ENCODE peak calls at places on chromosome 14, in six cellular contexts. Y is keratinocyte, H is foreskin fibroblast, X is HL-60, T is A673, N is BJ. S is an unnamed sample.

GRCh38 chr14:58871972-58872530 is 234.3 kb downstream of the DACT1 start:
- DNase-seq in T (peak; percentile 76), H (peak; percentile 10), N (no peak), X (no peak), Y (no peak), S (no peak)

GRCh38 chr14:50001146-50001998 is 108.5 kb downstream of the ARF6 start:
- DNase-seq in H (peak; percentile 85), T (no peak), X (peak; percentile 51), Y (no peak), N (peak; percentile 68), S (no peak)

GRCh38 chr14:93911975-93912374 is 15.2 kb upstream of the FAM181A start:
- DNase-seq in Y (no peak), H (no peak), N (no peak), T (no peak), X (no peak), S (no peak)

GRCh38 chr14:95222151-95222631 is 64.9 kb upstream of the DICER1 start:
- DNase-seq in X (no peak), H (peak; percentile 14), T (no peak), Y (no peak), N (no peak), S (no peak)

GRCh38 chr14:100930270-100930669 is 26.7 kb upstream of the RTL1 start:
- DNase-seq in N (no peak), T (no peak), X (no peak), H (no peak), Y (no peak), S (no peak)

GRCh38 chr14:61406670-61407069 is 85.3 kb downstream of the PRKCH start:
- DNase-seq in N (no peak), H (no peak), X (no peak), Y (no peak), T (no peak), S (no peak)

GRCh38 chr14:73441286-73441685 is 17.1 kb downstream of the NUMB start:
- DNase-seq in N (no peak), T (no peak), H (no peak), X (no peak), Y (no peak), S (no peak)

GRCh38 chr14:21525571-21525970 is 575 bp downstream of the SALL2 start:
- DNase-seq in Y (no peak), N (no peak), T (peak; percentile 43), H (no peak), X (no peak), S (no peak)

GRCh38 chr14:100108840-100109593 is 43.8 kb downstream of the EVL start:
- DNase-seq in X (no peak), T (no peak), N (no peak), H (no peak), Y (no peak), S (no peak)

GRCh38 chr14:99467338-99468075 is 13.2 kb downstream of the SETD3 start:
- DNase-seq in T (peak; percentile 3), N (no peak), X (no peak), H (no peak), Y (no peak), S (no peak)

GRCh38 chr14:68392393-68393085 is 400.3 kb downstream of the ZFP36L1 start:
- DNase-seq in X (peak; percentile 7), N (no peak), H (no peak), Y (no peak), T (no peak), S (no peak)

GRCh38 chr14:92950193-92950540 is 27.2 kb downstream of the CHGA start:
- DNase-seq in N (no peak), Y (no peak), X (no peak), T (no peak), H (no peak), S (no peak)

GRCh38 chr14:91228112-91229004 is 16.1 kb downstream of the GPR68 start:
- DNase-seq in T (no peak), H (peak; percentile 27), X (no peak), Y (no peak), N (no peak), S (peak; percentile 25)

GRCh38 chr14:91231446-91231845 is 13.1 kb downstream of the GPR68 start:
- DNase-seq in N (no peak), H (no peak), T (no peak), X (peak; percentile 51), Y (no peak), S (no peak)

GRCh38 chr14:91229005-91229382 is 15.5 kb downstream of the GPR68 start:
- DNase-seq in N (no peak), X (no peak), Y (no peak), T (no peak), H (no peak), S (no peak)

GRCh38 chr14:91230363-91231035 is 14.0 kb downstream of the GPR68 start:
- DNase-seq in X (no peak), Y (no peak), H (no peak), N (no peak), T (peak; percentile 22), S (no peak)

GRCh38 chr14:91229743-91230200 is 14.7 kb downstream of the GPR68 start:
- DNase-seq in N (peak; percentile 42), Y (no peak), T (no peak), H (no peak), X (peak; percentile 84), S (no peak)
- H3K4me3 ChIP-seq in N (no peak overlapping the region), Y (no peak overlapping the region), T (no peak overlapping the region), H (no peak overlapping the region), X (no peak overlapping the region), S (no peak overlapping the region)

GRCh38 chr14:90276627-90277367 is 20.4 kb downstream of the PSMC1 start:
- DNase-seq in Y (no peak), H (no peak), X (peak; percentile 33), N (no peak), T (no peak), S (no peak)
- TF ChIP-seq CTCF in Y (no peak), H (no peak), X (no peak), N (no peak), T (no peak), S (no peak)

GRCh38 chr14:24442240-24443052 is at the start of gene SDR39U1:
- DNase-seq in T (peak; percentile 99), N (peak; percentile 98), H (peak; percentile 98), X (peak; percentile 99), Y (peak; percentile 91), S (peak; percentile 89)
- H3K4me3 ChIP-seq in T (peak within 1 kb of the TSS; percentile 76), N (peak within 1 kb of the TSS; percentile 60), H (peak within 1 kb of the TSS; percentile 77), X (peak within 1 kb of the TSS; percentile 80), Y (peak within 1 kb of the TSS; percentile 98), S (peak within 1 kb of the TSS; percentile 70)

DNA sequence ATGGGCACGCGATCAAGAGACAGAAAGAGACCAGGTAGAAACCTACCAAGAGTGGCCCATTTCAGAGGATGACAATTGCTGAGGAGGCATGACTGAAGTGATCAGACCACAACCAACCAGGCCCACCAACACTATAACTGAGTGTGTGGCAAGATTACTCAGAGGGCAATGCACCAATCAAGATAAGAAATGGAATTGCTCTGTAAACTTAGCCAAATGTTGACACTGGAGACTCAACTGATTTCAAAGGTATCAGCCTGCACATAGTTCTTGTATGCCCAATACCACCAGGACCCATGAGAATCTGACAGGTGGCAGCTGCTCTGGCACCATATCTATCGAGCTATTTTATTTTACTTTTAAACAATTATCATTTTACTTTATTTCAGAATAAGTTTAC is 128.9 kb downstream of the FOXN3 start:
- DNase-seq in N (no peak), T (no peak), H (no peak), X (no peak), Y (no peak), S (no peak)
- TF ChIP-seq CTCF in N (no peak), T (no peak), H (no peak), X (no peak), Y (no peak), S (no peak)

GRCh38 chr14:69610859-69611263 is 535 bp upstream of the SUSD6 start:
- DNase-seq in X (no peak), T (no peak), N (no peak), H (no peak), Y (no peak), S (no peak)

GRCh38 chr14:69612759-69613145 is 1.4 kb downstream of the SUSD6 start:
- DNase-seq in X (no peak), Y (no peak), T (peak; percentile 19), N (no peak), H (no peak), S (no peak)

GRCh38 chr14:69611264-69612013 is at the start of gene SUSD6:
- DNase-seq in Y (no peak), X (peak; percentile 78), T (peak; percentile 94), H (peak; percentile 88), N (no peak), S (no peak)

GRCh38 chr14:69612014-69612758 is 790 bp downstream of the SUSD6 start:
- DNase-seq in Y (no peak), N (no peak), X (peak; percentile 24), T (peak; percentile 55), H (peak; percentile 26), S (no peak)

DNA sequence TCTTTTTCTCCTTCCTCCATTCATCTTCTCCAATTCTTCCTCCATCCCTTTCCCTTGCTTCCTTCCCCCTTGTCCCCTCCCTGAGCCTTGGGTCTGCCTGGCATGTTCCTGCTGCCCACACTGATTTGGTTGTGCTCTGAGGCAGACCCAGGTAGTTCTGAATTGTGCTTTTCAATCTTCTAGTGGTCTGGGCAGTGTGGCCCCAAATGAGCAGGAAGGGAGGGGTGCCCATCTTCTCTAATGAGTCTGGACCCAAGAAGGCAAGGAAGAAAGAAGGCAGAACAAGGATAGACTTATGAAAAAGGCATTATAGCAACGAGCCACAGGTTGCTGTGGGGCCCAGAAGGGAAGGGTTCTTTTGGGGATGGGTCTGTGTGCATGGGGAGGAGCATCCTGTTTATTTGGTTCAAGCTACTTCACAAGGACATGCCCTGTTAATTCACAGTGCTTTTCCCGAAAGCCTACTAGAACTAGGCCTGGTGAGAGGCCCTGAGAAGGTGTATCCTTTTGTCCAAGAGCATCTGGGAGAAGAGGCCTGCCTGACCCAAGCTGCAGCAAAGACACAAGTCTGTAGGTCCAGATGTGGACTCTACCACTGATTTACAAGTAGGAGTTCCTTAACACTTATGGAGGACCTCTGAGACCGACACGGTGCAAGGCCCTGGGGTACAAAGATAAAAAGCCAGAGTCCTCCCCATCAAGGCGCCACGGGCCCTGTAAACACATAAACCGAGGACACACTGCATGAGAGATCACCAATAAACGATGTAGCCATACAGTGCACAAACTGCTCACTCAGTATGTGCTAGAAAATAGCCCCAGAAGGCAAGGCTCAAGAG is 1.2 kb upstream of the SUSD6 start:
- DNase-seq in H (no peak), T (no peak), N (no peak), X (no peak), Y (no peak), S (no peak)
- H3K4me3 ChIP-seq in H (peak overlapping the region; percentile 57), T (peak overlapping the region; percentile 49), N (peak overlapping the region; percentile 42), X (peak overlapping the region; percentile 41), Y (peak overlapping the region; percentile 75), S (peak overlapping the region; percentile 69)

DNA sequence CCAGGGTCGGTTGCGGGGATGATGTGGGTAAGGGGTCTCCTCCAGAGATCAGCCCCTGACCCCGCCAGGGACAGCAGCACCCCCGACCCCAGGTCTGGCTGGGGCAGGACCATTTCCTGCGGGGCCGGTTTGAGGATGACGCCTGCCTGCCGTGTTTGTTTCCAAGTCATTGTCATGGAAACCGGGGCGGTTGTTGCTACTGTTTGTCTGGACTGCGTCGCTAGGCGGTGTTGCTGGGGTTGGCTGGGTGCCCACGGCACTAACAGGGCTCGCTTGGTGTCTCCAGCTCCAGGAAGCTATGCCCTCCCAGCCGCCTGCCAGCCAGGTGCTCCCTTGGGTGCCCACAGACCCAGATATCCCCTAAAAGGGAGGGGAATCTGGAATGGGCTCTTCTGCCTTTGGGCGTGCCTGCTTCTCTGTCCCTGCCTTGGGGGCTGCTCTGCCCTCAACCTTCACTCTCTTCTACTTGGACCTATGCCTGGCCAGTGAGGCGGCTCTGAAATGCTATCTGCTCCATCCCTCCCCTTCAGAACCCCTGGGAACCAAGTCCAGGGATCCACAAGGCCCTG is 4.7 kb upstream of the CRIP1 start:
- DNase-seq in X (peak; percentile 95), N (peak; percentile 84), H (peak; percentile 95), T (peak; percentile 96), Y (peak; percentile 86), S (peak; percentile 85)
- TF ChIP-seq CTCF in X (no peak), N (peak; percentile 31), H (no peak), T (no peak), Y (no peak), S (peak; percentile 11)

GRCh38 chr14:22713631-22713950 is 52.9 kb upstream of the OXA1L start:
- DNase-seq in N (no peak), X (no peak), Y (no peak), H (no peak), T (no peak), S (no peak)
- H3K4me3 ChIP-seq in N (no peak overlapping the region), X (peak overlapping the region; percentile 43), Y (no peak overlapping the region), H (no peak overlapping the region), T (peak overlapping the region; percentile 51), S (peak overlapping the region; percentile 24)